ENCODE peak calls at places on chromosomes 11 and 22, in eight cellular contexts. I is Panc1; Z is heart right ventricle; B is right lobe of liver; N is GM23248; P is left ventricle myocardium inferior; U is psoas muscle; J is effector memory CD4-positive, alpha-beta T cell. S is an unnamed sample. For H3K36me3, the result is how much of the 10 kb centered on the place peaks cover.

GRCh38 chr11:128643661-128644060 is 50.2 kb upstream of the FLI1 start:
- DNase-seq in B (no peak), J (no peak), I (no peak), Z (no peak), P (no peak), U (no peak), N (no peak), S (no peak)

GRCh38 chr11:70503878-70504240 is 105.5 kb downstream of the CTTN start:
- DNase-seq in B (no peak), N (no peak), J (no peak), P (peak), Z (no peak), I (no peak), U (peak), S (no peak)

GRCh38 chr11:120539681-120540369 is 28.3 kb downstream of the GRIK4 start:
- DNase-seq in N (peak), J (no peak), P (no peak), B (no peak), I (no peak), Z (no peak), U (no peak), S (no peak)

GRCh38 chr22:44379817-44380560 is 67.2 kb upstream of the SHISAL1 start:
- DNase-seq in J (no peak), U (peak), B (peak), I (no peak), N (no peak), Z (no peak), P (no peak), S (no peak)

GRCh38 chr11:126766425-126766824 is 234.1 kb downstream of the KIRREL3 start:
- DNase-seq in B (no peak), N (no peak), J (no peak), P (no peak), U (no peak), Z (no peak), I (no peak), S (no peak)

GRCh38 chr11:77821349-77821851 is 456 bp downstream of the AAMDC start:
- DNase-seq in P (peak), B (peak), N (peak), Z (no peak), U (peak), J (no peak), I (no peak), S (no peak)

GRCh38 chr11:122863704-122864326 is 18.7 kb upstream of the JHY start:
- DNase-seq in B (no peak), N (peak), Z (peak), I (no peak), P (peak), U (no peak), J (no peak), S (no peak)

GRCh38 chr22:24975813-24976341 is 23.4 kb downstream of the KIAA1671 start:
- DNase-seq in I (no peak), B (no peak), J (no peak), U (peak), Z (no peak), P (peak), N (peak), S (no peak)

GRCh38 chr22:33821290-33821689 is 99.0 kb downstream of the LARGE1 start:
- DNase-seq in B (no peak), J (no peak), Z (no peak), N (peak), I (no peak), P (no peak), U (no peak), S (no peak)
- H3K27ac ChIP-seq in B (no peak), J (no peak), Z (no peak), N (peak), I (no peak), P (peak), U (no peak), S (no peak)

GRCh38 chr11:112161012-112161411 is 2.9 kb downstream of the IL18 start:
- DNase-seq in J (no peak), B (no peak), P (no peak), I (no peak), U (no peak), Z (no peak), N (peak), S (no peak)

GRCh38 chr11:112159098-112159761 is 4.7 kb downstream of the IL18 start:
- DNase-seq in J (no peak), U (no peak), N (no peak), P (no peak), Z (no peak), I (no peak), B (no peak), S (no peak)

GRCh38 chr11:112162761-112163669 is 879 bp downstream of the IL18 start:
- DNase-seq in Z (no peak), U (no peak), P (no peak), N (peak), B (no peak), J (no peak), I (no peak), S (no peak)

GRCh38 chr11:112157274-112157766 is 6.6 kb downstream of the IL18 start:
- DNase-seq in J (no peak), Z (no peak), I (peak), B (no peak), P (no peak), N (peak), U (no peak), S (peak)

DNA sequence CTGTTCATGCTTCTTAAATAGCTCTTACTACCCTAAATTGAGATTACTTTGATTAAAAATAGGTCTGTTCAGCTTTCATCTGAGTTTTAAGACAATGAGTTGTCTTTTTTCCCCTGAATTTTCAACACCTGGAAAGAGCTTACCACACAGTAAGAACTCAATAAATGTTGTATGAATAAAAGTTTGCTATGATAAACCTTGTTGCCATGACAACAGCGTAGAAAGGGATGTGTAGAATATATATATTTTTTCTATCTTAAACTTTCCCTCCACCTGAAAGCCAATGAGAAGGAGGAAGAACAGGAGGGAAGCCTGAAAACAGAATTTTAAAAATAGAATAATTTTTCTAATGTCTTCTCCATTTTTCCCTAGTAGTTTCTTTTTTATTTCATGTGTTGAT is 3.4 kb downstream of the IL18 start:
- DNase-seq in B (no peak), U (no peak), J (no peak), N (peak), Z (no peak), I (no peak), P (no peak), S (no peak)
- H3K4me3 ChIP-seq in B (no peak), U (peak), J (no peak), N (peak), Z (no peak), I (no peak), P (no peak), S (peak)

GRCh38 chr11:45909594-45910475 is 2.8 kb upstream of the FREY1 start:
- DNase-seq in P (no peak), U (no peak), N (no peak), J (no peak), B (no peak), Z (no peak), I (no peak), S (no peak)
- H3K36me3 ChIP-seq in P (half or more), U (half or more), N (under half), J (half or more), B (under half), Z (half or more), I (under half), S (under half)

GRCh38 chr11:12163181-12163841 is 52.9 kb downstream of the MICAL2 start:
- DNase-seq in N (peak), I (no peak), Z (peak), P (peak), U (no peak), B (no peak), J (no peak), S (peak)
- H3K27ac ChIP-seq in N (peak), I (peak), Z (peak), P (peak), U (peak), B (no peak), J (no peak), S (peak)

DNA sequence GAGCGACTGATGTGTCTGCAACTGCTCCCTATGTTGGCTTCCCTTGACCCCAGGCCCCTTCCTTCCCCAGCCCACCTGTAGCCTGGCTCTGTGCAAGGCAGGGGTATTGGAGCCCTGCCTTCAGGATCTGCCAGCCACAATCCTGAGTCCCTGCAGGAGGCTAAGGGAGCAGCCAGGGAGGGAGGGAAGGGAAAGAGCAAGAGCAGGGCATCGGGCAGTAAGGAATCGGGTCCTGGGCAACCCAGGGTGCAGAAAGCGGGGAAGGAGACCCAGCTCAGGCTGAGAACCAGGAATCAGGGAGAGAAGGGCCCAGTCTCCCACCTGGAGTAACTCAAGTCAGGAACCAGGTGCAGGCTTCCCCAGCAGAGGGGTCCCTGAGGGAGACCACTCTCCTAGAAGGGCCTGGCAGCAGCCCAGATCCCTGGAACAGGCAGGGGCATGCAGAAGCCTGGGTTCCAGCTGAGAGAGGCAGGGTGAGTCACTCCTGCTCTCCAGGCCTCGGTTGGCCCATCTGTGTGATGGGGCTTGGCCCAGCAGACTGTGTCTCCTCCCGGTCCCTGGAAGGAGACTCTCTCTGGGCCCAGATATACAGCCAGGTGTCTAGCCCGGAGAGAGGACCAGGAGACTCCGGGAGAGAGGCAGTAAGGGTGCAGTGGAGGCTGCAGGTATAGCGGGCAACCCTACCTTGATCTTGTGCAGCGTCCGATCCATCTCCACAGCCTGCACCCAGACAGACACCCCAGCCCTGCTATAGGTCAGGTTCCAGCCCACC is 13.4 kb downstream of the STARD10 start:
- DNase-seq in P (no peak), U (no peak), N (no peak), B (peak), I (no peak), J (no peak), Z (no peak), S (no peak)
- H3K4me3 ChIP-seq in P (peak), U (peak), N (peak), B (peak), I (peak), J (peak), Z (peak), S (peak)

DNA sequence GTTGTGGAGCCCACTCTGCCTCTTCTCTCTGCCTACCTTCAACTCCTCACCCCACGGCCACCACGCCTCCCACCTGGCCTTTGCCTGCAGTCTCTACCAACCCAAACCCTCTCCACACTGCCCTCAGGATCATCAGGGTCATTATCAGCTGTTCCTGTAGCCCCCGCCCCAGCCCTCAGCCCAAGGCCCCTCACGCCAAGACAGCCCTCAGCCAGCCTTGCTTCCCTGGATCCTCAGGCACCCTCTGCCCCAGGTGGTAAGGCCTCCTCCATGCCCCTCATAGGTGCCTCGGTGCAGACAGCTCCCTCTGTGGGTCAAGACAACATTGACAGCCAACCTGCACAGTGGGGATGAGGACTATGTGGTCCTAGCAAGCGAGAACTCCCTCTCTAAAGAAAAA is 1.7 kb downstream of the SBF1 start:
- DNase-seq in B (no peak), U (no peak), Z (no peak), J (peak), P (no peak), I (peak), N (peak), S (no peak)
- H3K36me3 ChIP-seq in B (under half), U (under half), Z (under half), J (under half), P (under half), I (under half), N (under half), S (under half)

GRCh38 chr22:22856364-22856763 is 31.3 kb upstream of the IGLL5 start:
- DNase-seq in J (no peak), I (no peak), N (no peak), U (no peak), P (no peak), Z (no peak), B (no peak), S (no peak)
- H3K27ac ChIP-seq in J (no peak), I (no peak), N (no peak), U (no peak), P (no peak), Z (no peak), B (no peak), S (no peak)

GRCh38 chr11:118152020-118152551 is 537 bp downstream of the SCN4B start:
- DNase-seq in Z (no peak), N (no peak), U (no peak), J (no peak), B (no peak), P (no peak), I (no peak), S (no peak)
- H3K4me3 ChIP-seq in Z (peak), N (no peak), U (peak), J (peak), B (no peak), P (peak), I (peak), S (peak)

DNA sequence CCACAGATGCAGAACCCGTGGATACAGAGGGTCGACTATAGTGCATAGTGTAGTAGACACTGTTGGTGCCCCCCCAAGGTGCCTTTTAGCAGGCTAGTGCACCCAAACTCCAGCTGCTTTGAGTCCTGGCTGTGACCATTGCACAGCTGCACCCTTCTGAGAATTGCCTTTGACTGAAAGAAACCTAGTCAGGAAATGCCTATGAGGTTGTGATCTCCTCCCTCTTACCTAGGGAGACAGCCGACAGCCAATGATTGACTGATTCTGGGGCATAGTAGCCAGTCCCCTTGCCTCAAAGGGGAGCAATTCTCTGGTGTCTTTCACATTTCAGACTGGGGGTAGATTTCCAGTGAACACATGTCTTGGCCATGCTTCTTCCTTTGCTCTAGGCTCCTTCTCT is 74.2 kb downstream of the DCDC1 start:
- DNase-seq in J (no peak), B (no peak), P (no peak), N (no peak), I (no peak), Z (no peak), U (no peak), S (no peak)
- H3K36me3 ChIP-seq in J (under half), B (under half), P (under half), N (under half), I (under half), Z (under half), U (under half), S (under half)

GRCh38 chr11:12165237-12165875 is 55.0 kb downstream of the MICAL2 start:
- DNase-seq in P (no peak), B (no peak), Z (no peak), U (no peak), I (no peak), J (no peak), N (no peak), S (no peak)
- H3K27ac ChIP-seq in P (peak), B (no peak), Z (peak), U (no peak), I (peak), J (no peak), N (peak), S (peak)

S was measured in thoracic aorta.